ENCODE peak calls at places on chromosomes 4 and X, in ten cellular contexts. J is endothelial cell; U is iris pigment epithelial cell; E is Karpas-422; A is mesendoderm; T is transverse colon; V is NCI-H2029 treated with DMSO at 0.1 percent for 48 hours; F is cardiac septum; L is NCI-H1105; I is stimulated activated CD8-positive, alpha-beta memory T cell treated with anti-CD3 and anti-CD28 coated beads, Interleukin-7, amount 100 ng/mL, for 1 hour. K is an unnamed sample.

GRCh38 chr4:1202526-1203378 is 30.4 kb upstream of the SPON2 start:
- DNase-seq in U (no peak), V (no peak), J (no peak), I (no peak), E (no peak), F (peak), A (no peak), T (peak), L (no peak), K (no peak)

GRCh38 chr4:25857403-25857802 is 5.4 kb downstream of the SEL1L3 start:
- DNase-seq in V (no peak), F (no peak), L (no peak), J (no peak), A (peak), I (no peak), T (no peak), U (no peak), E (peak), K (no peak)

GRCh38 chr4:44415251-44415650 is 33.4 kb downstream of the KCTD8 start:
- DNase-seq in U (no peak), E (no peak), J (no peak), L (no peak), A (peak), I (no peak), T (no peak), V (no peak), F (no peak), K (no peak)

GRCh38 chr4:1745165-1745564 is 23.8 kb downstream of the TACC3 start:
- DNase-seq in F (no peak), L (no peak), J (no peak), I (no peak), T (no peak), U (no peak), E (no peak), V (no peak), A (no peak), K (no peak)

GRCh38 chrX:141176586-141177451 is at the start of gene LDOC1:
- DNase-seq in L (peak), A (peak), T (peak), F (no peak), J (peak), E (no peak), V (no peak), I (peak), U (peak), K (peak)

GRCh38 chrX:40449396-40449795 is 131.4 kb upstream of the ATP6AP2 start:
- DNase-seq in V (peak), T (no peak), J (no peak), E (no peak), A (no peak), F (peak), U (no peak), I (no peak), L (peak), K (no peak)

GRCh38 chr4:141713185-141713584 is 76.8 kb downstream of the IL15 start:
- DNase-seq in U (no peak), J (no peak), T (no peak), E (no peak), I (no peak), A (peak), L (no peak), F (no peak), V (no peak), K (no peak)

GRCh38 chr4:95761441-95761840 is 78.5 kb upstream of the PDHA2 start:
- DNase-seq in U (peak), A (peak), F (no peak), V (no peak), I (no peak), E (no peak), L (no peak), T (no peak), J (no peak), K (no peak)

GRCh38 chr4:173937871-173938270 is 345.6 kb downstream of the FBXO8 start:
- DNase-seq in T (no peak), A (no peak), I (no peak), J (no peak), U (no peak), F (no peak), L (no peak), V (no peak), E (no peak), K (no peak)

GRCh38 chrX:39946822-39947221 is 150.9 kb downstream of the BCOR start:
- DNase-seq in T (no peak), A (no peak), V (no peak), F (no peak), I (no peak), J (peak), E (no peak), L (no peak), U (peak), K (no peak)

GRCh38 chr4:27861381-27861787 is 1000.7 kb downstream of the STIM2 start:
- DNase-seq in I (no peak), L (peak), E (no peak), V (no peak), T (no peak), F (no peak), A (peak), J (peak), U (peak), K (no peak)

GRCh38 chr4:2051086-2051485 is 8.0 kb upstream of the NAT8L start:
- DNase-seq in I (no peak), J (no peak), A (no peak), F (peak), L (no peak), E (no peak), U (no peak), T (no peak), V (no peak), K (no peak)

GRCh38 chrX:111504941-111505340 is 6.5 kb upstream of the SERTM2 start:
- DNase-seq in T (no peak), U (no peak), A (no peak), E (no peak), V (no peak), I (no peak), L (no peak), F (no peak), J (no peak), K (no peak)

GRCh38 chr4:123936615-123937014 is 540.0 kb downstream of the SPRY1 start:
- DNase-seq in L (no peak), E (no peak), U (no peak), V (no peak), I (no peak), T (no peak), A (no peak), J (no peak), F (no peak), K (no peak)

GRCh38 chr4:28093071-28093470 is 1232.4 kb downstream of the STIM2 start:
- DNase-seq in T (no peak), E (no peak), F (no peak), A (no peak), L (no peak), V (no peak), I (no peak), U (no peak), J (no peak), K (no peak)

GRCh38 chrX:50770702-50771101 is 43.3 kb downstream of the SHROOM4 start:
- DNase-seq in E (no peak), I (no peak), A (peak), V (no peak), F (no peak), U (peak), J (no peak), T (peak), L (no peak), K (no peak)

GRCh38 chr4:83724488-83725060 is 188.7 kb downstream of the GPAT3 start:
- DNase-seq in E (no peak), I (no peak), J (no peak), T (no peak), L (no peak), U (no peak), V (no peak), F (no peak), A (no peak), K (no peak)

GRCh38 chr4:165394275-165394674 is 15.5 kb downstream of the CPE start:
- DNase-seq in A (no peak), J (no peak), I (no peak), U (peak), E (no peak), L (no peak), T (no peak), F (no peak), V (no peak), K (no peak)

GRCh38 chr4:26782168-26782829 is 78.3 kb upstream of the STIM2 start:
- DNase-seq in U (no peak), L (no peak), T (no peak), I (no peak), V (no peak), J (no peak), E (peak), A (no peak), F (no peak), K (no peak)

GRCh38 chrX:139967300-139967699 is 2.0 kb upstream of the CXorf66 start:
- DNase-seq in J (no peak), E (peak), U (no peak), I (no peak), F (no peak), L (no peak), A (peak), T (peak), V (no peak), K (no peak)

GRCh38 chr4:155807021-155807420 is 48.2 kb downstream of the GUCY1B1 start:
- DNase-seq in E (no peak), L (no peak), I (no peak), F (no peak), T (no peak), V (no peak), J (no peak), A (no peak), U (peak), K (no peak)

GRCh38 chrX:143701460-143701859 is 19.1 kb downstream of the SPANXN2 start:
- DNase-seq in U (no peak), I (no peak), V (no peak), E (no peak), A (peak), T (no peak), L (no peak), J (no peak), F (no peak), K (no peak)

GRCh38 chr4:185542626-185543336 is 7.5 kb upstream of the PDLIM3 start:
- DNase-seq in I (no peak), L (no peak), E (no peak), U (peak), F (peak), T (peak), V (no peak), J (no peak), A (no peak), K (no peak)

GRCh38 chr4:3775011-3775410 is 8.8 kb downstream of the ADRA2C start:
- DNase-seq in U (no peak), I (no peak), T (no peak), J (no peak), L (no peak), E (no peak), A (no peak), F (no peak), V (no peak), K (no peak)

GRCh38 chr4:3481113-3481531 is 18.0 kb downstream of the DOK7 start:
- DNase-seq in U (no peak), F (no peak), I (no peak), V (no peak), J (no peak), A (peak), L (no peak), T (no peak), E (no peak), K (no peak)

GRCh38 chrX:103175944-103176753 is 38.8 kb upstream of the BEX4 start:
- DNase-seq in T (peak), L (peak), A (peak), I (no peak), J (peak), U (peak), E (peak), V (peak), F (no peak), K (peak)

GRCh38 chrX:12002876-12003275 is 135.4 kb upstream of the FRMPD4 start:
- DNase-seq in L (no peak), J (no peak), T (no peak), I (no peak), E (no peak), U (peak), F (no peak), V (no peak), A (peak), K (no peak)

GRCh38 chr4:100876546-100876945 is 358.7 kb upstream of the EMCN start:
- DNase-seq in F (no peak), J (no peak), L (no peak), U (no peak), V (no peak), I (no peak), E (no peak), T (no peak), A (no peak), K (no peak)

GRCh38 chr4:100177126-100177525 is 13.1 kb downstream of the DDIT4L start:
- DNase-seq in F (no peak), V (no peak), U (no peak), E (no peak), L (no peak), J (no peak), T (no peak), A (no peak), I (no peak), K (no peak)

GRCh38 chr4:84232311-84233095 is 266.6 kb downstream of the NKX6-1 start:
- DNase-seq in V (no peak), I (no peak), F (no peak), U (no peak), L (no peak), A (no peak), J (no peak), E (no peak), T (no peak), K (no peak)

GRCh38 chr4:3302786-3303444 is 10.1 kb downstream of the RGS12 start:
- DNase-seq in A (no peak), E (no peak), F (peak), U (no peak), I (no peak), V (no peak), T (no peak), J (no peak), L (no peak), K (no peak)

GRCh38 chr4:159368320-159368719 is 265.4 kb downstream of the RAPGEF2 start:
- DNase-seq in F (no peak), A (no peak), V (no peak), L (no peak), I (no peak), T (no peak), U (no peak), E (no peak), J (no peak), K (no peak)

GRCh38 chr4:150491132-150492049 is 90.6 kb upstream of the MAB21L2 start:
- DNase-seq in T (no peak), E (no peak), L (no peak), V (no peak), I (no peak), J (no peak), U (no peak), F (no peak), A (peak), K (no peak)

GRCh38 chr4:151052785-151053184 is 37.7 kb upstream of the LRBA start:
- DNase-seq in U (no peak), A (no peak), T (no peak), I (no peak), F (no peak), L (no peak), V (no peak), E (no peak), J (no peak), K (no peak)

GRCh38 chr4:16513876-16514275 is 287.6 kb upstream of the TAPT1 start:
- DNase-seq in V (no peak), I (no peak), J (no peak), L (no peak), F (no peak), T (no peak), E (no peak), A (no peak), U (peak), K (no peak)

GRCh38 chrX:51641421-51642021 is 22.8 kb upstream of the CENPVL3 start:
- DNase-seq in T (no peak), J (peak), I (no peak), F (no peak), U (peak), E (peak), A (peak), L (peak), V (no peak), K (no peak)

GRCh38 chr4:123976875-123977274 is 580.3 kb downstream of the SPRY1 start:
- DNase-seq in T (no peak), L (no peak), F (no peak), E (no peak), J (no peak), A (no peak), V (no peak), U (no peak), I (no peak), K (no peak)